ENCODE peak calls at places on chromosomes 1 and 21, in seven cellular contexts. O is G401; V is HepG2; P is CD4-positive, CD25-positive, alpha-beta regulatory T cell; J is SHP77; W is stimulated activated CD8-positive, alpha-beta memory T cell treated with anti-CD3 and anti-CD28 coated beads, Interleukin-15, amount 100 ng/mL, for 4 hours; H is neural progenitor cell. L is an unnamed sample.

GRCh38 chr1:42957880-42958487 is 684 bp downstream of the SLC2A1 start:
- DNase-seq in V (no peak), P (peak), O (no peak), W (peak), H (peak), J (peak), L (peak)

GRCh38 chr1:921011-921837 is 2.5 kb upstream of the SAMD11 start:
- DNase-seq in O (no peak), W (no peak), V (peak), P (no peak), H (peak), J (peak), L (peak)

GRCh38 chr1:230750576-230750975 is 3.4 kb downstream of the CAPN9 start:
- DNase-seq in P (no peak), J (no peak), V (no peak), W (no peak), H (no peak), O (peak), L (no peak)

GRCh38 chr1:110443393-110443918 is 7.5 kb upstream of the PROK1 start:
- DNase-seq in V (no peak), W (no peak), H (no peak), P (no peak), J (no peak), O (no peak), L (no peak)

GRCh38 chr1:62181531-62181930 is 13.1 kb upstream of the L1TD1 start:
- DNase-seq in H (peak), J (no peak), O (no peak), W (no peak), P (no peak), V (no peak), L (no peak)

GRCh38 chr1:167447521-167448136 is 70.7 kb downstream of the CD247 start:
- DNase-seq in V (no peak), O (peak), J (no peak), W (peak), H (no peak), P (peak), L (no peak)

GRCh38 chr1:52237430-52237829 is 95.5 kb downstream of the ZFYVE9 start:
- DNase-seq in O (no peak), J (no peak), H (no peak), V (no peak), W (no peak), P (no peak), L (peak)

GRCh38 chr21:31340499-31340898 is 3.6 kb downstream of the TIAM1 start:
- DNase-seq in O (peak), V (no peak), J (no peak), H (no peak), W (no peak), P (no peak), L (no peak)

GRCh38 chr21:41142051-41142795 is 25.7 kb upstream of the BACE2 start:
- DNase-seq in H (peak), J (peak), O (peak), P (no peak), V (peak), W (no peak), L (peak)

GRCh38 chr1:12191242-12192032 is 24.6 kb downstream of the TNFRSF1B start:
- DNase-seq in J (no peak), H (no peak), P (no peak), V (no peak), O (no peak), W (no peak), L (no peak)

GRCh38 chr1:53325326-53326087 is 2.4 kb downstream of the LRP8 start:
- DNase-seq in V (no peak), H (no peak), O (no peak), W (no peak), J (no peak), P (no peak), L (no peak)

GRCh38 chr21:39373634-39374033 is 24.7 kb upstream of the HMGN1 start:
- DNase-seq in V (peak), J (peak), H (peak), W (no peak), P (no peak), O (peak), L (peak)

GRCh38 chr1:153882296-153882912 is 40.4 kb downstream of the GATAD2B start:
- DNase-seq in W (no peak), O (no peak), P (no peak), V (no peak), J (peak), H (peak), L (no peak)

GRCh38 chr1:45400049-45400448 is 59.8 kb upstream of the MUTYH start:
- DNase-seq in W (no peak), O (no peak), V (no peak), P (no peak), H (peak), J (no peak), L (peak)